ENCODE peak calls at places on chromosomes 7 and 10, in ten cellular contexts. K is psoas muscle; T is HEK293T; B is frontal cortex; D is effector memory CD8-positive, alpha-beta T cell; U is NCI-H1105 treated with DMSO at 0.1 percent for 48 hours; X is EH; Y is HCEC 1CT; V is putamen; W is posterior vena cava. M is an unnamed sample.

GRCh38 chr10:63723741-63724140 is 202.5 kb downstream of the REEP3 start:
- DNase-seq in B (no peak), T (no peak), K (no peak), V (no peak), W (no peak), Y (no peak), U (no peak), X (no peak), D (no peak), M (no peak)

GRCh38 chr7:14270099-14270498 is 280.6 kb upstream of the ETV1 start:
- DNase-seq in X (no peak), D (no peak), V (peak), B (no peak), Y (no peak), U (no peak), W (no peak), T (no peak), K (no peak), M (no peak)

GRCh38 chr10:79347894-79348639 is 798 bp downstream of the PPIF start:
- DNase-seq in Y (peak), T (peak), W (peak), D (peak), K (peak), X (peak), U (no peak), B (no peak), V (no peak), M (peak)

GRCh38 chr10:6399241-6399701 is 180.8 kb downstream of the PRKCQ start:
- DNase-seq in T (no peak), U (no peak), Y (no peak), W (no peak), K (no peak), V (peak), B (no peak), X (peak), D (no peak), M (peak)

GRCh38 chr10:10786334-10787090 is 231.2 kb upstream of the CELF2 start:
- DNase-seq in B (no peak), K (no peak), T (no peak), Y (peak), D (no peak), U (no peak), V (no peak), W (no peak), X (peak), M (no peak)

GRCh38 chr10:28326516-28327493 is 23.9 kb upstream of the MPP7 start:
- DNase-seq in V (peak), K (no peak), B (no peak), T (no peak), W (no peak), X (peak), Y (peak), D (no peak), U (no peak), M (peak)

GRCh38 chr7:30395676-30396075 is 82.9 kb downstream of the NOD1 start:
- DNase-seq in Y (no peak), B (no peak), V (no peak), U (no peak), T (no peak), X (no peak), W (no peak), D (no peak), K (no peak), M (no peak)

GRCh38 chr7:141674702-141675101 is 27.3 kb downstream of the DENND11 start:
- DNase-seq in X (no peak), Y (no peak), T (peak), K (no peak), D (no peak), V (no peak), B (no peak), W (no peak), U (no peak), M (no peak)

GRCh38 chr10:13707156-13707881 is 120.6 kb downstream of the PRPF18 start:
- DNase-seq in Y (peak), D (no peak), B (no peak), V (peak), K (peak), T (peak), U (no peak), X (peak), W (peak), M (peak)

GRCh38 chr10:128897414-128897928 is 569.6 kb upstream of the MGMT start:
- DNase-seq in W (no peak), K (no peak), T (no peak), U (no peak), Y (no peak), X (no peak), D (no peak), B (no peak), V (no peak), M (no peak)

GRCh38 chr10:14358886-14359573 is 28.3 kb upstream of the FRMD4A start:
- DNase-seq in V (no peak), U (peak), X (no peak), Y (no peak), W (no peak), K (no peak), T (no peak), D (no peak), B (no peak), M (no peak)

GRCh38 chr7:157336383-157337315 is at the start of gene DNAJB6:
- DNase-seq in V (peak), Y (peak), W (peak), T (peak), U (peak), K (peak), B (peak), D (peak), X (peak), M (peak)

GRCh38 chr10:38094923-38095574 is 912 bp downstream of the ZNF37A start:
- DNase-seq in D (no peak), B (no peak), U (no peak), V (peak), K (no peak), T (peak), X (no peak), W (no peak), Y (no peak), M (no peak)

GRCh38 chr10:33071857-33072256 is 113.8 kb upstream of the ITGB1 start:
- DNase-seq in T (no peak), X (no peak), Y (no peak), K (no peak), D (no peak), U (no peak), V (no peak), W (no peak), B (no peak), M (no peak)

GRCh38 chr10:24873281-24873683 is 79.1 kb downstream of the PRTFDC1 start:
- DNase-seq in X (peak), W (no peak), T (no peak), B (no peak), Y (peak), K (no peak), D (no peak), U (no peak), V (peak), M (no peak)

GRCh38 chr7:157477550-157478212 is 140.9 kb downstream of the DNAJB6 start:
- DNase-seq in K (no peak), T (no peak), W (peak), V (no peak), D (no peak), B (no peak), U (no peak), X (peak), Y (no peak), M (peak)

GRCh38 chr7:41828911-41829310 is 126.0 kb upstream of the INHBA start:
- DNase-seq in U (no peak), Y (no peak), W (no peak), D (no peak), X (no peak), K (no peak), T (no peak), V (no peak), B (no peak), M (no peak)

GRCh38 chr7:29285451-29285807 is 90.9 kb downstream of the CHN2 start:
- DNase-seq in K (no peak), U (no peak), B (no peak), D (peak), Y (peak), X (peak), T (no peak), W (no peak), V (no peak), M (no peak)

GRCh38 chr7:106679153-106679931 is 18.4 kb upstream of the CCDC71L start:
- DNase-seq in U (no peak), V (no peak), X (peak), W (no peak), Y (peak), D (no peak), T (no peak), K (no peak), B (no peak), M (no peak)

GRCh38 chr10:34922138-34922537 is 107.0 kb upstream of the PARD3 start:
- DNase-seq in Y (peak), K (no peak), X (peak), D (no peak), T (no peak), W (no peak), V (no peak), U (no peak), B (no peak), M (no peak)

GRCh38 chr7:952548-953441 is 1.7 kb downstream of the ADAP1 start:
- DNase-seq in X (no peak), K (no peak), W (peak), V (no peak), B (no peak), Y (no peak), D (no peak), T (no peak), U (no peak), M (no peak)

GRCh38 chr10:132790470-132790869 is 4.5 kb upstream of the NKX6-2 start:
- DNase-seq in X (no peak), B (no peak), T (no peak), Y (no peak), D (no peak), U (no peak), V (no peak), K (no peak), W (no peak), M (no peak)

GRCh38 chr7:138907438-138907837 is 73.8 kb downstream of the KIAA1549 start:
- DNase-seq in T (no peak), W (no peak), B (no peak), Y (no peak), U (no peak), K (no peak), X (no peak), V (no peak), D (no peak), M (no peak)

GRCh38 chr10:79299397-79300370 is 47.6 kb upstream of the PPIF start:
- DNase-seq in T (no peak), B (no peak), K (peak), Y (peak), W (no peak), X (peak), U (no peak), D (no peak), V (no peak), M (no peak)

GRCh38 chr10:24983946-24984345 is 31.5 kb upstream of the PRTFDC1 start:
- DNase-seq in V (no peak), D (no peak), T (no peak), K (no peak), B (no peak), Y (no peak), W (no peak), X (peak), U (no peak), M (no peak)

GRCh38 chr10:15137636-15138035 is 30.9 kb downstream of the NMT2 start:
- DNase-seq in T (no peak), V (no peak), X (peak), U (no peak), W (no peak), D (no peak), K (no peak), Y (peak), B (no peak), M (no peak)